ENCODE peak calls at places on chromosomes 3 and 15, in six cellular contexts. One of them, this sample, is unnamed.

GRCh38 chr3:181725830-181726229 is 14.1 kb downstream of the SOX2 start:
- DNase-seq in stimulated activated CD8-positive, alpha-beta memory T cell treated with anti-CD3 and anti-CD28 coated beads, Interleukin-2, amount 100 ng/mL, for 48 hours: no peak
- DNase-seq in stimulated activated CD4-positive, alpha-beta T cell treated with anti-CD3 and anti-CD28 coated beads, TNF-alpha, amount 100 ng/mL, for 4 hours: no peak
- DNase-seq in MM.1S: no peak
- DNase-seq in D341Med: no peak
- DNase-seq in AG09309: no peak
- DNase-seq in this sample: no peak

GRCh38 chr15:31332020-31332680 is 5.5 kb downstream of the KLF13 start:
- DNase-seq in MM.1S: no peak
- DNase-seq in D341Med: no peak
- DNase-seq in stimulated activated CD4-positive, alpha-beta T cell treated with anti-CD3 and anti-CD28 coated beads, TNF-alpha, amount 100 ng/mL, for 4 hours: no peak
- DNase-seq in AG09309: no peak
- DNase-seq in stimulated activated CD8-positive, alpha-beta memory T cell treated with anti-CD3 and anti-CD28 coated beads, Interleukin-2, amount 100 ng/mL, for 48 hours: no peak
- DNase-seq in this sample: no peak

GRCh38 chr3:108130705-108131104 is 39.9 kb upstream of the CD47 start:
- DNase-seq in MM.1S: no peak
- DNase-seq in D341Med: no peak
- DNase-seq in stimulated activated CD4-positive, alpha-beta T cell treated with anti-CD3 and anti-CD28 coated beads, TNF-alpha, amount 100 ng/mL, for 4 hours: no peak
- DNase-seq in AG09309: no peak
- DNase-seq in stimulated activated CD8-positive, alpha-beta memory T cell treated with anti-CD3 and anti-CD28 coated beads, Interleukin-2, amount 100 ng/mL, for 48 hours: no peak
- DNase-seq in this sample: no peak

GRCh38 chr3:129132097-129132866 is 10.7 kb upstream of the RAB43 start:
- DNase-seq in D341Med: no peak
- DNase-seq in stimulated activated CD4-positive, alpha-beta T cell treated with anti-CD3 and anti-CD28 coated beads, TNF-alpha, amount 100 ng/mL, for 4 hours: no peak
- DNase-seq in AG09309: no peak
- DNase-seq in stimulated activated CD8-positive, alpha-beta memory T cell treated with anti-CD3 and anti-CD28 coated beads, Interleukin-2, amount 100 ng/mL, for 48 hours: no peak
- DNase-seq in MM.1S: no peak
- DNase-seq in this sample: no peak

GRCh38 chr3:108590443-108590842 is 921 bp downstream of the DZIP3 start:
- DNase-seq in MM.1S: peak
- DNase-seq in stimulated activated CD8-positive, alpha-beta memory T cell treated with anti-CD3 and anti-CD28 coated beads, Interleukin-2, amount 100 ng/mL, for 48 hours: no peak
- DNase-seq in AG09309: no peak
- DNase-seq in D341Med: no peak
- DNase-seq in stimulated activated CD4-positive, alpha-beta T cell treated with anti-CD3 and anti-CD28 coated beads, TNF-alpha, amount 100 ng/mL, for 4 hours: no peak
- DNase-seq in this sample: peak

GRCh38 chr15:48898083-48898482 is 20.1 kb downstream of the EID1 start:
- DNase-seq in stimulated activated CD4-positive, alpha-beta T cell treated with anti-CD3 and anti-CD28 coated beads, TNF-alpha, amount 100 ng/mL, for 4 hours: no peak
- DNase-seq in stimulated activated CD8-positive, alpha-beta memory T cell treated with anti-CD3 and anti-CD28 coated beads, Interleukin-2, amount 100 ng/mL, for 48 hours: no peak
- DNase-seq in MM.1S: no peak
- DNase-seq in D341Med: no peak
- DNase-seq in AG09309: no peak
- DNase-seq in this sample: no peak

GRCh38 chr3:104279617-104280016 is 1087.1 kb upstream of the ALCAM start:
- DNase-seq in stimulated activated CD4-positive, alpha-beta T cell treated with anti-CD3 and anti-CD28 coated beads, TNF-alpha, amount 100 ng/mL, for 4 hours: no peak
- DNase-seq in stimulated activated CD8-positive, alpha-beta memory T cell treated with anti-CD3 and anti-CD28 coated beads, Interleukin-2, amount 100 ng/mL, for 48 hours: no peak
- DNase-seq in MM.1S: peak
- DNase-seq in AG09309: peak
- DNase-seq in D341Med: no peak
- DNase-seq in this sample: no peak

GRCh38 chr15:82952156-82953081 is at the start of gene HOMER2:
- DNase-seq in stimulated activated CD8-positive, alpha-beta memory T cell treated with anti-CD3 and anti-CD28 coated beads, Interleukin-2, amount 100 ng/mL, for 48 hours: peak
- DNase-seq in MM.1S: peak
- DNase-seq in AG09309: no peak
- DNase-seq in D341Med: peak
- DNase-seq in stimulated activated CD4-positive, alpha-beta T cell treated with anti-CD3 and anti-CD28 coated beads, TNF-alpha, amount 100 ng/mL, for 4 hours: no peak
- DNase-seq in this sample: peak

GRCh38 chr3:107676469-107677309 is 153.9 kb downstream of the BBX start:
- DNase-seq in AG09309: no peak
- DNase-seq in D341Med: peak
- DNase-seq in stimulated activated CD4-positive, alpha-beta T cell treated with anti-CD3 and anti-CD28 coated beads, TNF-alpha, amount 100 ng/mL, for 4 hours: no peak
- DNase-seq in MM.1S: peak
- DNase-seq in stimulated activated CD8-positive, alpha-beta memory T cell treated with anti-CD3 and anti-CD28 coated beads, Interleukin-2, amount 100 ng/mL, for 48 hours: no peak
- DNase-seq in this sample: peak

GRCh38 chr3:73041537-73041936 is 19.9 kb upstream of the EBLN2 start:
- DNase-seq in stimulated activated CD8-positive, alpha-beta memory T cell treated with anti-CD3 and anti-CD28 coated beads, Interleukin-2, amount 100 ng/mL, for 48 hours: no peak
- DNase-seq in MM.1S: no peak
- DNase-seq in stimulated activated CD4-positive, alpha-beta T cell treated with anti-CD3 and anti-CD28 coated beads, TNF-alpha, amount 100 ng/mL, for 4 hours: no peak
- DNase-seq in AG09309: no peak
- DNase-seq in D341Med: no peak
- DNase-seq in this sample: no peak

GRCh38 chr3:172277151-172277652 is 171.1 kb downstream of the GHSR start:
- DNase-seq in MM.1S: no peak
- DNase-seq in D341Med: no peak
- DNase-seq in AG09309: no peak
- DNase-seq in stimulated activated CD4-positive, alpha-beta T cell treated with anti-CD3 and anti-CD28 coated beads, TNF-alpha, amount 100 ng/mL, for 4 hours: no peak
- DNase-seq in stimulated activated CD8-positive, alpha-beta memory T cell treated with anti-CD3 and anti-CD28 coated beads, Interleukin-2, amount 100 ng/mL, for 48 hours: no peak
- DNase-seq in this sample: no peak

This sample was measured in HEK293T.